ENCODE peak calls at places on chromosomes 1 and 21, in six cellular contexts. V, U, R, J, G and O are unnamed samples.

GRCh38 chr1:17599301-17600300 is 60.1 kb downstream of the ARHGEF10L start:
- DNase-seq in V (no peak), U (no peak), R (no peak), J (no peak), G (no peak), O (no peak)

GRCh38 chr1:44347280-44347679 is 7.8 kb downstream of the ERI3 start:
- DNase-seq in V (no peak), U (no peak), R (no peak), J (no peak), G (no peak), O (no peak)

GRCh38 chr1:40780678-40781613 is 2.6 kb upstream of the KCNQ4 start:
- DNase-seq in V (no peak), U (no peak), R (peak; percentile 55), J (no peak), G (no peak), O (no peak)

GRCh38 chr1:78797108-78797781 is 147.6 kb downstream of the IFI44 start:
- DNase-seq in V (no peak), U (no peak), R (no peak), J (no peak), G (no peak), O (peak; percentile 12)

GRCh38 chr1:238558156-238558555 is 667.4 kb upstream of the ZP4 start:
- DNase-seq in V (no peak), U (no peak), R (no peak), J (no peak), G (no peak), O (peak; percentile 76)

GRCh38 chr1:12369258-12369657 is 139.4 kb downstream of the VPS13D start:
- DNase-seq in V (no peak), U (no peak), R (no peak), J (no peak), G (no peak), O (no peak)

GRCh38 chr1:47993356-47993755 is 3.8 kb downstream of the TRABD2B start:
- DNase-seq in V (no peak), U (no peak), R (no peak), J (no peak), G (no peak), O (no peak)

GRCh38 chr1:43549921-43550597 is 19.4 kb downstream of the PTPRF start:
- DNase-seq in V (no peak), U (no peak), R (peak; percentile 74), J (no peak), G (peak; percentile 96), O (no peak)

GRCh38 chr21:14900058-14900457 is 164.7 kb downstream of the NRIP1 start:
- DNase-seq in V (no peak), U (no peak), R (no peak), J (no peak), G (no peak), O (peak; percentile 56)

GRCh38 chr1:170732262-170732595 is 68.3 kb downstream of the PRRX1 start:
- DNase-seq in V (no peak), U (no peak), R (no peak), J (no peak), G (no peak), O (no peak)

GRCh38 chr1:40984066-40984465 is 4.6 kb downstream of the CTPS1 start:
- DNase-seq in V (no peak), U (no peak), R (no peak), J (no peak), G (no peak), O (no peak)

GRCh38 chr1:43776043-43776761 is 68.9 kb downstream of the ST3GAL3 start:
- DNase-seq in V (peak; percentile 21), U (no peak), R (no peak), J (no peak), G (no peak), O (no peak)

GRCh38 chr1:40270152-40270834 is 12.3 kb downstream of the ZMPSTE24 start:
- DNase-seq in V (no peak), U (no peak), R (no peak), J (no peak), G (no peak), O (peak; percentile 44)

GRCh38 chr1:229664133-229664689 is 38.2 kb downstream of the URB2 start:
- DNase-seq in V (no peak), U (peak; percentile 42), R (no peak), J (peak; percentile 46), G (no peak), O (no peak)

GRCh38 chr1:186483561-186483960 is 22.6 kb upstream of the PDC start:
- DNase-seq in V (no peak), U (no peak), R (no peak), J (no peak), G (no peak), O (no peak)

GRCh38 chr1:53552981-53553733 is 94.0 kb downstream of the DMRTB1 start:
- DNase-seq in V (no peak), U (no peak), R (peak; percentile 32), J (no peak), G (no peak), O (no peak)

GRCh38 chr1:176829261-176829976 is 335.1 kb downstream of the ASTN1 start:
- DNase-seq in V (no peak), U (no peak), R (no peak), J (no peak), G (no peak), O (no peak)

GRCh38 chr1:23793018-23793781 is 2.3 kb downstream of the LYPLA2 start:
- DNase-seq in V (peak; percentile 35), U (no peak), R (no peak), J (peak; percentile 53), G (peak; percentile 50), O (no peak)

GRCh38 chr1:55584521-55585401 is 369.6 kb upstream of the USP24 start:
- DNase-seq in V (peak; percentile 18), U (no peak), R (no peak), J (peak; percentile 42), G (no peak), O (no peak)

GRCh38 chr1:40763742-40764532 is 19.6 kb upstream of the KCNQ4 start:
- DNase-seq in V (no peak), U (no peak), R (no peak), J (no peak), G (no peak), O (no peak)

GRCh38 chr1:21909787-21910503 is 27.2 kb downstream of the HSPG2 start:
- DNase-seq in V (no peak), U (no peak), R (peak; percentile 91), J (no peak), G (peak; percentile 41), O (no peak)

GRCh38 chr21:41508415-41509205 is 652 bp upstream of the TMPRSS2 start:
- DNase-seq in V (no peak), U (no peak), R (no peak), J (no peak), G (no peak), O (no peak)

GRCh38 chr1:24908591-24909259 is 21.4 kb downstream of the RUNX3 start:
- DNase-seq in V (no peak), U (peak; percentile 0), R (no peak), J (no peak), G (no peak), O (no peak)

GRCh38 chr21:44800971-44801467 is 601 bp downstream of the UBE2G2 start:
- DNase-seq in V (peak; percentile 49), U (no peak), R (no peak), J (peak; percentile 64), G (no peak), O (no peak)

GRCh38 chr1:192700834-192701271 is 64.9 kb downstream of the RGS13 start:
- DNase-seq in V (peak; percentile 45), U (no peak), R (no peak), J (no peak), G (no peak), O (peak; percentile 59)

GRCh38 chr1:183810756-183811155 is 5.8 kb downstream of the RGL1 start:
- DNase-seq in V (no peak), U (no peak), R (no peak), J (no peak), G (no peak), O (no peak)

GRCh38 chr21:34129039-34129891 is 55.9 kb downstream of the MRPS6 start:
- DNase-seq in V (no peak), U (peak; percentile 17), R (peak; percentile 85), J (peak; percentile 49), G (peak; percentile 69), O (peak; percentile 22)

GRCh38 chr21:21064353-21064752 is 66.1 kb downstream of the NCAM2 start:
- DNase-seq in V (no peak), U (no peak), R (no peak), J (no peak), G (no peak), O (no peak)

GRCh38 chr1:97599447-97599846 is 321.4 kb downstream of the DPYD start:
- DNase-seq in V (peak; percentile 3), U (no peak), R (no peak), J (no peak), G (no peak), O (no peak)

GRCh38 chr1:65310078-65310587 is 790 bp downstream of the DNAJC6 start:
- DNase-seq in V (peak; percentile 4), U (no peak), R (no peak), J (peak; percentile 80), G (no peak), O (no peak)

DNA sequence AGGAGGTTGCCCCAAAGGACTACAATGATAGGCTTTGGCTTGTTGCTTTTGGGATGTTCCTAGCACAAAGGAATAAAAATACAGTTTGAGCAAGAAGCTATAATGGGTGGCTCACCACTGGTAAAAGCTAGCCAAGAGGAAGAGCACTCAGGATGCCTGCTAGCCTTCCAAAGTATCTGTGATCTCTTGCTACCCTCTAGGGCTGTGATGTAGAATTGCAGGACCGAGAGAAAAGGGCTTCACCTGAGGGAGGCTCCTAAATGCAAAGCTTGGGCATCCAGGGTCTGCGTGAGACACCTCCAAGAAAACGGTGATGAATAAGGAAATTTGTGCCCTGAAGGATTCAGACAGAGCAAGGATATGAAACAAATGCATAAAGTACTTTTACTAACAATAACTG is 17.7 kb downstream of the IVL start:
- DNase-seq in V (peak; percentile 48), U (no peak), R (no peak), J (no peak), G (no peak), O (no peak)
- TF ChIP-seq CTCF in V (peak; percentile 51), U (no peak), R (no peak), J (peak; percentile 85), G (no peak), O (peak; percentile 60)

DNA sequence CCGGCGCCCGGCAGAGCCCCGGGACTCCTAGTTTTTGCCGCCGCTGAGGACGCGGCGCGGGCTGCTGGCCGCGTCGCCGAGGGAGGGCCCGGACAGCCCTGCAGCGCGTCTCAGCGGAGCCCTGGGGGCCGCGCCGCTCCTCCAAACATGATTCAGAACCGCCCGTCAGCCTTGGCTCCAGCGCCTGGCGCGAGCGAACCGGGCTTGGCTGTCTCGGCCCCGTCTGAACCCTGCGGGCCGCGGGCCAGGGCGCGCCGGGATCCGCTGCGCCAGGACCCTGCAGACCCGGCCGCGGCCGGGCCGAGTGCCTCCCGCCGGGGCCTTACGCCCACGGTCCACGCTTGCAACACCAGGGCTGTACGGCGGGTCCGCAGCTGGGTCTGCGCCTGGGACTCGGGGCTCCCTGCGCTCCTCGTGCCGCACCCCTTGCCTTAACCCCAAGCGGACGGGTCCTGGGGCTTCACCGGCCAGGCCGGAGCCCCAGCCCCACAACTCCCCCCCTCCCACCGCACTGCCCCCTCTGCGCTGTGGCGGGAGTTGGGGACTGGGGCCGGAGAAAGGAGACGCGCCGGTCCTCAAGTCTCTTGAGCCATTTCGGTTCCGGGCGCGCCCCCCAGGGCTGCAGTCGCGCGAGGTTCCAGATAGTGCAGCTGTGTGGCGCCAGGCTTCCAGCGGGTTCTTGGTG is 48.4 kb upstream of the CD34 start:
- DNase-seq in V (no peak), U (no peak), R (peak; percentile 94), J (peak; percentile 22), G (peak; percentile 37), O (no peak)
- H3K4me3 ChIP-seq in V (no peak overlapping the region), U (peak overlapping the region; percentile 31), R (peak overlapping the region; percentile 27), J (no peak overlapping the region), G (peak overlapping the region; percentile 31), O (peak overlapping the region; percentile 55)

GRCh38 chr1:27133990-27134389 is 20.9 kb downstream of the SLC9A1 start:
- DNase-seq in V (no peak), U (no peak), R (no peak), J (no peak), G (no peak), O (no peak)
- TF ChIP-seq CTCF in V (no peak), U (no peak), R (no peak), J (no peak), G (no peak), O (no peak)

GRCh38 chr21:36552458-36552800 is 72.5 kb upstream of the CLDN14 start:
- DNase-seq in V (no peak), U (no peak), R (no peak), J (no peak), G (no peak), O (no peak)
- H3K4me3 ChIP-seq in V (no peak overlapping the region), U (no peak overlapping the region), R (no peak overlapping the region), J (no peak overlapping the region), G (no peak overlapping the region), O (no peak overlapping the region)